ENCODE peak calls at places on chromosomes 2 and 18, in eight cellular contexts. L is colonic mucosa; J is cardiac muscle cell; X is A549; O is CD4-positive, alpha-beta T cell; C is IMR-90; G is body of pancreas; S is gastrocnemius medialis. H is an unnamed sample.

GRCh38 chr2:217156801-217157200 is 296.9 kb upstream of the TNP1 start:
- DNase-seq in L (no peak), J (no peak), X (no peak), O (no peak), C (no peak), G (no peak), S (no peak), H (no peak)

GRCh38 chr2:867296-867695 is 83.4 kb upstream of the SNTG2 start:
- DNase-seq in L (no peak), J (no peak), X (no peak), O (no peak), C (no peak), G (no peak), S (no peak), H (no peak)

GRCh38 chr2:127857494-127857818 is 499 bp downstream of the POLR2D start:
- DNase-seq in L (peak; percentile 34), J (no peak), X (peak; percentile 18), O (no peak), C (no peak), G (no peak), S (no peak), H (no peak)

GRCh38 chr2:226873051-226873620 is 37.3 kb downstream of the RHBDD1 start:
- DNase-seq in L (no peak), J (no peak), X (no peak), O (no peak), C (peak; percentile 59), G (no peak), S (no peak), H (no peak)

GRCh38 chr2:14828223-14828622 is 195.7 kb downstream of the LRATD1 start:
- DNase-seq in L (no peak), J (no peak), X (no peak), O (no peak), C (no peak), G (no peak), S (no peak), H (no peak)

GRCh38 chr2:15059870-15060617 is 427.5 kb downstream of the LRATD1 start:
- DNase-seq in L (no peak), J (no peak), X (no peak), O (no peak), C (no peak), G (no peak), S (no peak), H (no peak)

GRCh38 chr2:233707979-233708644 is 4.6 kb upstream of the UGT1A5 start:
- DNase-seq in L (no peak), J (no peak), X (no peak), O (no peak), C (peak; percentile 54), G (no peak), S (no peak), H (no peak)

GRCh38 chr18:13726972-13727331 is 479 bp downstream of the RNMT start:
- DNase-seq in L (peak; percentile 51), J (peak; percentile 75), X (peak; percentile 5), O (peak; percentile 13), C (peak; percentile 56), G (peak; percentile 44), S (peak; percentile 40), H (peak; percentile 38)

GRCh38 chr2:70199320-70199864 is 8.6 kb upstream of the C2orf42 start:
- DNase-seq in L (no peak), J (no peak), X (no peak), O (no peak), C (no peak), G (no peak), S (no peak), H (no peak)

GRCh38 chr2:207224814-207225482 is 59.2 kb upstream of the KLF7 start:
- DNase-seq in L (no peak), J (no peak), X (no peak), O (no peak), C (no peak), G (no peak), S (no peak), H (no peak)

GRCh38 chr2:190714958-190715357 is 66.1 kb downstream of the NAB1 start:
- DNase-seq in L (no peak), J (no peak), X (no peak), O (no peak), C (peak; percentile 36), G (no peak), S (no peak), H (no peak)

GRCh38 chr2:121309801-121310200 is 24.8 kb upstream of the TFCP2L1 start:
- DNase-seq in L (no peak), J (no peak), X (no peak), O (no peak), C (no peak), G (no peak), S (no peak), H (peak; percentile 5)

GRCh38 chr2:3612639-3613523 is 18.0 kb downstream of the COLEC11 start:
- DNase-seq in L (peak; percentile 11), J (no peak), X (no peak), O (no peak), C (no peak), G (no peak), S (no peak), H (peak; percentile 9)

GRCh38 chr2:166293984-166294383 is 81.8 kb downstream of the SCN9A start:
- DNase-seq in L (no peak), J (no peak), X (no peak), O (no peak), C (peak; percentile 41), G (no peak), S (no peak), H (no peak)

GRCh38 chr2:74385396-74385795 is 5.3 kb upstream of the DCTN1 start:
- DNase-seq in L (no peak), J (no peak), X (no peak), O (no peak), C (no peak), G (no peak), S (no peak), H (no peak)

GRCh38 chr2:224098473-224098872 is 59.4 kb upstream of the SERPINE2 start:
- DNase-seq in L (no peak), J (no peak), X (no peak), O (no peak), C (no peak), G (no peak), S (no peak), H (no peak)

GRCh38 chr2:73260338-73260984 is 23.8 kb downstream of the FBXO41 start:
- DNase-seq in L (no peak), J (peak; percentile 75), X (peak; percentile 84), O (no peak), C (peak; percentile 43), G (peak; percentile 55), S (no peak), H (peak; percentile 52)

GRCh38 chr2:43370146-43370545 is 143.7 kb upstream of the ZFP36L2 start:
- DNase-seq in L (peak; percentile 61), J (no peak), X (no peak), O (no peak), C (no peak), G (no peak), S (no peak), H (no peak)

GRCh38 chr2:133292267-133292666 is 276.0 kb downstream of the NCKAP5 start:
- DNase-seq in L (no peak), J (no peak), X (no peak), O (no peak), C (no peak), G (no peak), S (no peak), H (no peak)

GRCh38 chr2:132542953-132543569 is 126.5 kb downstream of the GPR39 start:
- DNase-seq in L (no peak), J (no peak), X (no peak), O (no peak), C (peak; percentile 16), G (no peak), S (no peak), H (no peak)

GRCh38 chr2:54555318-54555837 is 99.3 kb downstream of the SPTBN1 start:
- DNase-seq in L (no peak), J (no peak), X (no peak), O (no peak), C (no peak), G (no peak), S (no peak), H (no peak)
- H3K27ac ChIP-seq in L (peak overlapping the region; percentile 42), J (no peak overlapping the region), X (peak overlapping the region; percentile 92), O (no peak overlapping the region), C (no peak overlapping the region), G (peak overlapping the region; percentile 98), S (peak overlapping the region; percentile 87), H (peak overlapping the region; percentile 94)

GRCh38 chr2:118148809-118149208 is 60.5 kb downstream of the INSIG2 start:
- DNase-seq in L (no peak), J (no peak), X (no peak), O (no peak), C (no peak), G (no peak), S (no peak), H (no peak)

GRCh38 chr2:118146315-118147283 is 58.3 kb downstream of the INSIG2 start:
- DNase-seq in L (no peak), J (no peak), X (no peak), O (no peak), C (no peak), G (no peak), S (no peak), H (no peak)

GRCh38 chr2:118145207-118145606 is 56.9 kb downstream of the INSIG2 start:
- DNase-seq in L (no peak), J (no peak), X (no peak), O (no peak), C (no peak), G (no peak), S (no peak), H (no peak)

GRCh38 chr2:118148133-118148532 is 59.9 kb downstream of the INSIG2 start:
- DNase-seq in L (no peak), J (no peak), X (no peak), O (no peak), C (no peak), G (no peak), S (no peak), H (no peak)

GRCh38 chr2:118145806-118146205 is 57.5 kb downstream of the INSIG2 start:
- DNase-seq in L (no peak), J (no peak), X (no peak), O (no peak), C (no peak), G (no peak), S (no peak), H (no peak)
- H3K27ac ChIP-seq in L (no peak overlapping the region), J (no peak overlapping the region), X (no peak overlapping the region), O (no peak overlapping the region), C (no peak overlapping the region), G (no peak overlapping the region), S (no peak overlapping the region), H (no peak overlapping the region)

DNA sequence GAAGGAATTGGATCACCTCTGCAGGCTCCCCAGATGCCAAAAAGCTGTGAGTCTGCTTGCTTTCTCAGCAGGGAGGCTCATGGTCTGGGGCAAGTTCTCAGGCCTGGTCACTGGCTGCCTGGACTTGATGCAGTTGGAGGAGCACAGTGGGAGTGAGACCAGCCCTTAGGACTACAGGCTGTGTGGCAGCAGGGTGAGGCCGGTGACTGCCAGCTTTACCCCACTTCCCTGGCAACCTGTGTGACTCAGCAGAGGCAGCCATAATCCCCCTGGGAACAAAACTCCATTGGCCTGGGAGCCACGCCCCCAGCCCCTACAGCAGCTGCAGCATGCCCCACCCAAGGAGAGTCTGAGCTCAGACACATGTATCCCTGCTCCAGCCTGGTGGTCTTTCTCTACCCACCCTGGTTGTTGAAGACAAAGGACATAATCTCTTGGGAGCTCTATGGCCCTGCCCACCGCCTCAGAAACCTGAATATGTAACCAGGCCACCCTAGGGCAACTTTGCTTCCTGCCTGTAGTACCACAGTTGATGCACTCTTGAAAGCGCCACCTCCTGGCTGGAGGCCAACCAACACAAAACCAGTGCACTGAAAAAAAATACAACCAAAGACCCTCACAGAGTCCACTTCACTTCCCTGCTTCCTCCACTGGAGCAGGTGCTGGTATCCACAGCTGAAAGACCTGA is 106.8 kb upstream of the SPATS2L start:
- DNase-seq in L (no peak), J (no peak), X (no peak), O (no peak), C (no peak), G (no peak), S (no peak), H (no peak)
- H3K27ac ChIP-seq in L (no peak overlapping the region), J (no peak overlapping the region), X (no peak overlapping the region), O (no peak overlapping the region), C (no peak overlapping the region), G (no peak overlapping the region), S (no peak overlapping the region), H (no peak overlapping the region)

GRCh38 chr18:48161201-48161910 is 230.9 kb upstream of the SMAD2 start:
- DNase-seq in L (peak; percentile 91), J (peak; percentile 90), X (peak; percentile 35), O (peak; percentile 47), C (peak; percentile 5), G (peak; percentile 84), S (peak; percentile 48), H (peak; percentile 93)
- H3K27ac ChIP-seq in L (peak overlapping the region; percentile 95), J (no peak overlapping the region), X (peak overlapping the region; percentile 87), O (no peak overlapping the region), C (no peak overlapping the region), G (peak overlapping the region; percentile 82), S (peak overlapping the region; percentile 80), H (peak overlapping the region; percentile 89)

H was measured in stomach.